ENCODE peak calls at places on chromosome 5, in eight cellular contexts. F is fibroblast of pulmonary artery, B is fibroblast of the aortic adventitia, W is RWPE1, A is hepatocyte, X is epithelial cell of esophagus, T is lower leg skin, N is AG04450. E is an unnamed sample.
A peak's percentile ranks its signal among the peaks of the same experiment; 100 is the strongest.

GRCh38 chr5:33118761-33119415 is 321.9 kb upstream of the TARS1 start:
- DNase-seq in F (no peak), W (peak; percentile 26), N (no peak), A (no peak), T (no peak), X (peak; percentile 78), B (peak; percentile 48), E (no peak)

GRCh38 chr5:54243483-54244080 is 66.8 kb downstream of the ARL15 start:
- DNase-seq in F (peak; percentile 64), T (no peak), X (peak; percentile 48), W (peak; percentile 57), N (peak; percentile 10), B (peak; percentile 65), A (peak; percentile 48), E (peak; percentile 59)

GRCh38 chr5:1172670-1173404 is 28.6 kb upstream of the SLC6A19 start:
- DNase-seq in N (no peak), F (no peak), B (no peak), X (no peak), T (no peak), W (no peak), A (no peak), E (no peak)

GRCh38 chr5:59428391-59428790 is 465.1 kb downstream of the PDE4D start:
- DNase-seq in A (no peak), T (no peak), F (no peak), N (no peak), X (no peak), B (no peak), W (no peak), E (no peak)

GRCh38 chr5:180595381-180596114 is 4.2 kb upstream of the SCGB3A1 start:
- DNase-seq in F (no peak), N (no peak), T (no peak), B (no peak), X (no peak), W (no peak), A (no peak), E (no peak)

GRCh38 chr5:148091991-148092964 is 28.5 kb downstream of the SPINK5 start:
- DNase-seq in B (no peak), A (no peak), F (no peak), N (no peak), W (no peak), X (no peak), T (no peak), E (no peak)

GRCh38 chr5:115961413-115962238 is 649 bp upstream of the LVRN start:
- DNase-seq in X (peak; percentile 18), B (peak; percentile 38), W (no peak), A (no peak), T (no peak), N (no peak), F (no peak), E (no peak)

GRCh38 chr5:79728396-79728795 is 38.8 kb downstream of the CMYA5 start:
- DNase-seq in N (no peak), B (no peak), F (no peak), A (no peak), X (peak; percentile 7), T (no peak), W (peak; percentile 36), E (no peak)

GRCh38 chr5:32828492-32828891 is 117.4 kb downstream of the NPR3 start:
- DNase-seq in A (no peak), X (peak; percentile 33), N (no peak), B (no peak), T (no peak), W (no peak), F (no peak), E (no peak)

GRCh38 chr5:138725153-138725884 is 27.9 kb upstream of the CTNNA1 start:
- DNase-seq in T (peak; percentile 76), B (peak; percentile 84), X (peak; percentile 98), F (peak; percentile 66), N (peak; percentile 4), A (peak; percentile 77), W (peak; percentile 92), E (peak; percentile 7)

GRCh38 chr5:83510199-83510730 is 38.7 kb downstream of the VCAN start:
- DNase-seq in N (no peak), W (no peak), B (peak; percentile 72), X (no peak), T (no peak), F (no peak), A (no peak), E (no peak)

GRCh38 chr5:2750026-2750757 is 1.3 kb downstream of the IRX2 start:
- DNase-seq in X (peak; percentile 39), A (peak; percentile 45), F (no peak), N (no peak), B (peak; percentile 4), W (peak; percentile 22), T (no peak), E (no peak)

GRCh38 chr5:5332287-5332686 is 90.2 kb upstream of the ICE1 start:
- DNase-seq in B (no peak), W (no peak), F (no peak), X (no peak), T (no peak), A (no peak), N (no peak), E (no peak)

GRCh38 chr5:139645495-139645871 is 2.7 kb upstream of the CXXC5 start:
- DNase-seq in N (no peak), W (no peak), X (no peak), T (no peak), B (no peak), A (no peak), F (no peak), E (no peak)

GRCh38 chr5:14593326-14594036 is 11.9 kb downstream of the OTULINL start:
- DNase-seq in A (no peak), F (no peak), W (no peak), X (no peak), N (no peak), B (no peak), T (no peak), E (no peak)

GRCh38 chr5:148739524-148739923 is 85.2 kb upstream of the HTR4 start:
- DNase-seq in B (peak; percentile 49), N (no peak), T (no peak), W (no peak), X (no peak), F (no peak), A (no peak), E (no peak)

GRCh38 chr5:177600458-177601018 is 606 bp downstream of the B4GALT7 start:
- DNase-seq in B (peak; percentile 28), W (no peak), A (no peak), T (no peak), X (peak; percentile 36), N (no peak), F (peak; percentile 30), E (no peak)

GRCh38 chr5:27387535-27388073 is 349.2 kb upstream of the CDH9 start:
- DNase-seq in W (no peak), X (no peak), B (no peak), A (no peak), F (no peak), N (no peak), T (no peak), E (no peak)

GRCh38 chr5:176611435-176611834 is 1.5 kb upstream of the GPRIN1 start:
- DNase-seq in T (peak; percentile 61), A (peak; percentile 91), W (peak; percentile 78), B (peak; percentile 91), X (peak; percentile 88), F (peak; percentile 93), N (peak; percentile 69), E (peak; percentile 38)

GRCh38 chr5:35233601-35234000 is 3.3 kb upstream of the PRLR start:
- DNase-seq in F (no peak), N (no peak), A (no peak), W (no peak), T (no peak), B (no peak), X (no peak), E (no peak)

GRCh38 chr5:37847978-37848425 is 8.2 kb upstream of the GDNF start:
- DNase-seq in W (peak; percentile 66), F (peak; percentile 57), B (peak; percentile 68), X (peak; percentile 98), A (peak; percentile 14), N (peak; percentile 52), T (no peak), E (no peak)

DNA sequence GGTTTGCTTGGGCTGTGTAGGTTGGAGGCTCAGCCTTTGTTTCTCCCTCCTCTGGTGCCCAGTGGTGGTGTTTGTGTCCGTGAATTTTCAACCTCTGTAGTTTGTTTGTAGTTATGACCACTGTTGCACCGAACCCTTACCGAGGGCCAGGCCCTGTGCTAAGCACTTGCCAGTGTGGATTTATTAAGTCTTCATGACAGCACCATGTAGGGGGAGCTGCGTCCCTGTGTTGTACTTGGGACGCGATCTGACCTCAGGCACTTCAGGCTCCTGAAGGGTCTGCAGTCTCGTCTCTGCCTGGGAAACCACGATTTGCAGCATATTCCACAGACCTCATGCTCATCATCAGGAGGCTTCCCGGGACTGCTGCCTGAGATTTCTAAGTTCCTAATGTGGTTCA is 12.8 kb downstream of the TENT4A start:
- DNase-seq in X (no peak), F (no peak), T (no peak), A (no peak), N (no peak), W (no peak), B (no peak), E (no peak)
- TF ChIP-seq CTCF in X (no peak), F (no peak), T (no peak), A (no peak), N (no peak), W (no peak), B (no peak), E (no peak)

GRCh38 chr5:159098285-159099048 is 1.2 kb downstream of the EBF1 start:
- DNase-seq in F (no peak), N (no peak), X (no peak), T (no peak), B (no peak), A (no peak), W (no peak), E (no peak)
- TF ChIP-seq CTCF in F (no peak), N (no peak), X (no peak), T (no peak), B (no peak), A (no peak), W (no peak), E (no peak)

GRCh38 chr5:151051931-151052608 is 28.8 kb downstream of the TNIP1 start:
- DNase-seq in X (no peak), A (no peak), W (no peak), F (no peak), N (no peak), T (no peak), B (no peak), E (no peak)
- TF ChIP-seq CTCF in X (no peak), A (no peak), W (no peak), F (no peak), N (no peak), T (no peak), B (no peak), E (no peak)

DNA sequence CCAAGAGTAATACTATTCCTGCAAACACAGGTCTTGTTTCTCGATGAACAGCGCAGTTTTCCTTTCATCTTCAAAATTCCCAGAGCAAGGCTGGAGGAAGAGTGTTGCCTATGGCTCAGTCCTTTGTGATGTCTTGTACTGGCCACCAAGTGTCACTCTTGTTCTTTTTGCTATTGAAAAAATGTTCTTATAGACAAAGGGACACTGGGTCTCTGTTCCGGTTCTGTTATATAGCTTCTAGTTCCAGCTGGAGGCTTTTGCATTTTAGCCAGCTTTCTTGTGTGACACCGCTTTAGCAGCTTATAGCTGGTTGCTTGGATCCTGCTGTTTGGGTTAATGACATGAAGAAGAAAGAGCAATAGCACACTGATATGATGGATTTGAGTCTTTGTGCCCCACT is 343.7 kb upstream of the KCNN2 start:
- DNase-seq in B (no peak), W (no peak), F (no peak), T (no peak), N (no peak), X (no peak), A (peak; percentile 18), E (no peak)
- TF ChIP-seq CTCF in B (no peak), W (no peak), F (no peak), T (no peak), N (no peak), X (no peak), A (peak; percentile 46), E (no peak)

E was measured in tibial nerve.